ENCODE peak calls at places on chromosomes 5 and 9, in four cellular contexts. B, Z, D and W are unnamed samples.
A peak's percentile ranks its signal among the peaks of the same experiment; 100 is the strongest.

GRCh38 chr5:90740244-90740799 is 181.7 kb downstream of the ADGRV1 start:
- DNase-seq in B (no peak), Z (peak; percentile 54), D (no peak), W (no peak)

GRCh38 chr5:128546658-128547281 is 8.7 kb upstream of the FBN2 start:
- DNase-seq in B (no peak), Z (no peak), D (no peak), W (no peak)

GRCh38 chr9:36970007-36970888 is 63.8 kb downstream of the PAX5 start:
- DNase-seq in B (no peak), Z (no peak), D (no peak), W (no peak)

GRCh38 chr9:109771084-109771483 is 8.9 kb upstream of the PALM2AKAP2 start:
- DNase-seq in B (no peak), Z (no peak), D (no peak), W (peak; percentile 11)

GRCh38 chr9:1337169-1337568 is 287.0 kb downstream of the DMRT2 start:
- DNase-seq in B (no peak), Z (no peak), D (no peak), W (no peak)

GRCh38 chr5:135826994-135827671 is 7.3 kb upstream of the SLC25A48 start:
- DNase-seq in B (no peak), Z (no peak), D (no peak), W (no peak)

GRCh38 chr5:15702102-15702501 is 202.1 kb downstream of the FBXL7 start:
- DNase-seq in B (no peak), Z (no peak), D (peak; percentile 3), W (no peak)

GRCh38 chr5:95083606-95084005 is 201.3 kb downstream of the MCTP1 start:
- DNase-seq in B (no peak), Z (no peak), D (no peak), W (no peak)

GRCh38 chr9:131402738-131403492 is 9.0 kb downstream of the PRRC2B start:
- DNase-seq in B (no peak), Z (no peak), D (peak; percentile 93), W (no peak)

GRCh38 chr9:16626577-16627130 is 243.8 kb downstream of the BNC2 start:
- DNase-seq in B (no peak), Z (no peak), D (no peak), W (no peak)

GRCh38 chr9:127463891-127464290 is 12.6 kb downstream of the LRSAM1 start:
- DNase-seq in B (no peak), Z (no peak), D (no peak), W (no peak)

GRCh38 chr9:129624947-129625346 is 1.0 kb upstream of the NTMT1 start:
- DNase-seq in B (no peak), Z (peak; percentile 67), D (peak; percentile 66), W (no peak)

GRCh38 chr9:116692619-116693018 is 5.5 kb downstream of the TRIM32 start:
- DNase-seq in B (no peak), Z (no peak), D (no peak), W (no peak)

GRCh38 chr5:78519198-78519941 is 129.2 kb downstream of the LHFPL2 start:
- DNase-seq in B (no peak), Z (no peak), D (no peak), W (no peak)

GRCh38 chr5:105413406-105413990 is 1850.9 kb upstream of the NUDT12 start:
- DNase-seq in B (no peak), Z (peak; percentile 5), D (no peak), W (no peak)

GRCh38 chr9:5832543-5833529 is at the start of gene ERMP1:
- DNase-seq in B (peak; percentile 92), Z (peak; percentile 85), D (peak; percentile 71), W (peak; percentile 90)

GRCh38 chr5:180718810-180719453 is 20.9 kb downstream of the OR2Y1 start:
- DNase-seq in B (peak; percentile 16), Z (peak; percentile 50), D (peak; percentile 25), W (no peak)

GRCh38 chr5:37517686-37518085 is 138.6 kb downstream of the WDR70 start:
- DNase-seq in B (no peak), Z (no peak), D (no peak), W (no peak)

GRCh38 chr9:136153381-136154065 is 34.8 kb upstream of the TMEM250 start:
- DNase-seq in B (no peak), Z (no peak), D (no peak), W (peak; percentile 10)

GRCh38 chr5:77867194-77867691 is 91.1 kb upstream of the TBCA start:
- DNase-seq in B (peak; percentile 29), Z (peak; percentile 12), D (no peak), W (no peak)

GRCh38 chr5:169161022-169161680 is 139.8 kb downstream of the SLIT3 start:
- DNase-seq in B (peak; percentile 25), Z (no peak), D (no peak), W (peak; percentile 18)

GRCh38 chr9:4180907-4181605 is 118.8 kb downstream of the GLIS3 start:
- DNase-seq in B (no peak), Z (no peak), D (no peak), W (no peak)

GRCh38 chr5:168159425-168159824 is 132.0 kb upstream of the WWC1 start:
- DNase-seq in B (no peak), Z (no peak), D (no peak), W (peak; percentile 40)

GRCh38 chr9:21295992-21296391 is 9.1 kb downstream of the IFNA5 start:
- DNase-seq in B (no peak), Z (no peak), D (no peak), W (no peak)

GRCh38 chr9:6997330-6997729 is 239.6 kb downstream of the KDM4C start:
- DNase-seq in B (no peak), Z (no peak), D (no peak), W (no peak)

GRCh38 chr9:4073371-4073770 is 226.5 kb downstream of the GLIS3 start:
- DNase-seq in B (no peak), Z (peak; percentile 17), D (peak; percentile 8), W (peak; percentile 72)

GRCh38 chr9:16155878-16156277 is 603.0 kb downstream of the CCDC171 start:
- DNase-seq in B (peak; percentile 44), Z (no peak), D (no peak), W (no peak)

GRCh38 chr9:38042626-38043359 is 26.2 kb downstream of the SHB start:
- DNase-seq in B (no peak), Z (no peak), D (no peak), W (no peak)

GRCh38 chr5:174549254-174549653 is 175.1 kb upstream of the MSX2 start:
- DNase-seq in B (no peak), Z (no peak), D (no peak), W (no peak)

GRCh38 chr9:89664010-89664409 is 59.2 kb downstream of the GADD45G start:
- DNase-seq in B (no peak), Z (no peak), D (no peak), W (no peak)

GRCh38 chr5:8693341-8693844 is 824.4 kb downstream of the MTRR start:
- DNase-seq in B (no peak), Z (no peak), D (no peak), W (no peak)

GRCh38 chr5:137833463-137833862 is 34.2 kb upstream of the MYOT start:
- DNase-seq in B (no peak), Z (peak; percentile 28), D (peak; percentile 64), W (no peak)

GRCh38 chr5:93428868-93429267 is 152.2 kb downstream of the NR2F1-AS1 start:
- DNase-seq in B (no peak), Z (no peak), D (no peak), W (no peak)

GRCh38 chr5:153496835-153497234 is 6.4 kb downstream of the GRIA1 start:
- DNase-seq in B (peak; percentile 35), Z (peak; percentile 20), D (no peak), W (no peak)

DNA sequence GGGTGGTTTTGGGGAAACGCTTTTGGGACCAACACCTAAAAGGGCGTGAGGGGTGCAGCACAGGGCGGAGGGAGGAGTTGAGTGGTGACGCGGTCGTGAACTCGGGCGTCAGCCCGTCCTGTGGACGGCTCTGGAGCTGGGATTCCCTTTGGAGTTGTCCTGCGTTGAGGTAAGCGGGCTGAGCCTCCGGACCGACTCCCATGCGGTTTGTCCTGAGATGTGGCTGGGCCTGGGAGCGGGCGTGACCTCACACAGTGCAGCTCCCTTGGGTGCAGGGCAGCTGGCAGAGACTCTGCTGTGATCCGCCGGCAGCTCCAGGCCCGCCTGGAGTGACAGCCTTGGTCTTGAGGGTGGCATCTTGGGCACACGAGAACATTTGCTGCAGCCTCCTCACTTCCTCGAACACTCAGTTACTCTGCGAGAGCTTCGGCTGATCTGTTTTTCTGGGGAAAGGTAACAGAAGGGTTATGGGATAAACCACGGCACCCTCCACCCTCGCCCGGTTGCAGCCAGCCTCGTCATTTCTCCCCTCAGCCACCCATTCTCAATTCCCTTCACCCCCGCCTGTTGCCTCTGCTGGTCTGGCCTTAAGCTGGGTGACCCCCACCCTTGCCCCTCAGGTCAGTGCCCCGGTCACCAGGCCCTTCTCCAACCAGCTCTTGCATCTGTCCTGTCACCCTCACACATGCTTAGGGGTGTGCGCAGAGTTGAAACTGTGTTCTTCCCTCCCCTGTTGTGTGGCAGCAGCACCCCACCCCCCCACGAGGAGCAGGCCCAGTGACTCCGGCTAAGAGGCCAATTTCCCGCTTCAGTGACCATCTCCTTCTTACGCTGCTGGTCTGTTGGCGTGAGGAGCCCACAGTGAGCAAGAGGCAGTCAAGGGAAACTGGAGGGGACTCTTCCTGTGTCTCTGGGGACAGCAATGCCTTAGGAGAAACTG is 94.2 kb upstream of the COL5A1 start:
- DNase-seq in B (no peak), Z (no peak), D (no peak), W (no peak)
- TF ChIP-seq FOXJ3 in B (no peak), Z (no peak), D (no peak), W (no peak)

DNA sequence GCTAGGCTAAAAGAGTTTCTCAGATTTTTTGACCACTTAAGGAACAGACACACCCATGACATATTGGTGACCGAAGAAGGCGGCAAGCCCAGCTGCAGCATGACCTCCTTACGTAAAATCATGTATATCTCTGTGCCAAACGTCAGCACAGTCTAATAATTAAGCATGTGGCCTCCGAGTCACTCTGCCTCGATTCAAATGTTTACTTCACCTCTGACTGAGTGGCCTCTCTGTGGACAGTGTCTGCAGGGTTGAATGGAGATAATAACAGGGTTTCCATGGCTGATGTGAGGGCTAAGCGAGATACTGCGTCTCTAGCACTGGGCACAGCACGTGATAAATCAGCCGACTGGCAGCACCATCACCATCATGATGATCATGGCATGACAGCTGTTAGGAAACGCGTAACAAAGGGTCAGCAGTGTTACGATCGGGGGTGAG is 60.5 kb downstream of the ADAMTS2 start:
- DNase-seq in B (peak; percentile 71), Z (no peak), D (no peak), W (no peak)
- TF ChIP-seq FOXJ3 in B (no peak), Z (no peak), D (no peak), W (no peak)

GRCh38 chr5:4374866-4375265 is 765.3 kb upstream of the ADAMTS16 start:
- DNase-seq in B (no peak), Z (peak; percentile 1), D (no peak), W (no peak)
- TF ChIP-seq FOXJ3 in B (no peak), Z (no peak), D (no peak), W (no peak)

DNA sequence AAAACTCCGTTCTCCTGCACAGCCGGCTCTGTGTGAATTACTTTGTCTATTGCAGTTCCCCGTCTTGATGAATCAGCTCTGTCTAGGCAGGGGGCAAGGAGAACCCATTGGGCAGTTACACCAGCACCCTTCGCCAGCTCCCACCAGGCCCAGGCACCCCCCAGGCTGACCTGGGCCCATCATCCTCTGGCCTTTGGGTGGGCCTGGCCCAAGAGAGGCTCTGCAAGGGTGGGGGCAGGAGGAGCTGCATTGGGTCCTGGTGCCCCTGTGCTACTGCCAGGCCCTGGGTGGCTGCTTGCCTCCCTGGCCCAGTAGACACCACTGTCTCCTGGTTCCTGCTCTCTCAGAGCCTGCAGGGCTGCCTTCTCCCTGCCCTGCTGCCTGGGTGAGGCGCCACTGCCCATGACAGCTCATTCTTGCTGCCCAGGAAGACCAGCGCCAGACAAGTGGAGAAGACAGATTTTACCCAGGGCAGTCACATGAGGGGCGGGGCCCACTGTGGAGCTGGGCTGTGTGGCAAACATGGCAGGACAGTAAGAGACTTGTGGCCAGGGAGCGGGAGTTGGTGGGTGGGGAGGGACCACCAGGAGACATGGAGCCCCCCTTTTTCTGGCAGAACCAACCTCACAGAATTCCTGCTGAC is 67.3 kb downstream of the MRPL36 start:
- DNase-seq in B (peak; percentile 6), Z (no peak), D (no peak), W (no peak)
- TF ChIP-seq FOXJ3 in B (no peak), Z (no peak), D (no peak), W (no peak)

GRCh38 chr5:35009657-35010056 is 38.1 kb downstream of the AGXT2 start:
- DNase-seq in B (no peak), Z (no peak), D (no peak), W (no peak)
- TF ChIP-seq FOXJ3 in B (no peak), Z (no peak), D (no peak), W (no peak)